ENCODE peak calls at places on chromosomes 1 and 21, in six cellular contexts. One of them, this sample, is unnamed.

GRCh38 chr1:90262286-90262685 is 267.4 kb downstream of the ZNF326 start:
- DNase-seq in astrocyte: no peak
- DNase-seq in A549: no peak
- DNase-seq in tibial artery: no peak
- DNase-seq in AG04450: no peak
- DNase-seq in cardiac muscle cell: no peak
- DNase-seq in this sample: no peak

GRCh38 chr1:153470707-153471106 is 10.3 kb upstream of the S100A7 start:
- DNase-seq in tibial artery: no peak
- DNase-seq in astrocyte: no peak
- DNase-seq in AG04450: no peak
- DNase-seq in cardiac muscle cell: no peak
- DNase-seq in A549: no peak
- DNase-seq in this sample: no peak

GRCh38 chr1:27539901-27540861 is 50.2 kb upstream of the WASF2 start:
- DNase-seq in cardiac muscle cell: no peak
- DNase-seq in AG04450: no peak
- DNase-seq in tibial artery: no peak
- DNase-seq in A549: peak
- DNase-seq in astrocyte: no peak
- DNase-seq in this sample: no peak

GRCh38 chr1:95002657-95003432 is 69.9 kb downstream of the ALG14 start:
- DNase-seq in A549: no peak
- DNase-seq in astrocyte: no peak
- DNase-seq in cardiac muscle cell: no peak
- DNase-seq in tibial artery: no peak
- DNase-seq in AG04450: no peak
- DNase-seq in this sample: no peak

GRCh38 chr1:228158151-228158571 is 7.4 kb upstream of the IBA57 start:
- DNase-seq in cardiac muscle cell: no peak
- DNase-seq in tibial artery: no peak
- DNase-seq in astrocyte: no peak
- DNase-seq in AG04450: no peak
- DNase-seq in A549: no peak
- DNase-seq in this sample: no peak

GRCh38 chr1:244341455-244342450 is 110.0 kb downstream of the ADSS2 start:
- DNase-seq in cardiac muscle cell: no peak
- DNase-seq in AG04450: no peak
- DNase-seq in A549: peak
- DNase-seq in astrocyte: peak
- DNase-seq in tibial artery: no peak
- DNase-seq in this sample: peak

GRCh38 chr1:63643926-63644325 is 50.7 kb downstream of the PGM1 start:
- DNase-seq in tibial artery: no peak
- DNase-seq in A549: no peak
- DNase-seq in cardiac muscle cell: peak
- DNase-seq in astrocyte: no peak
- DNase-seq in AG04450: no peak
- DNase-seq in this sample: no peak

GRCh38 chr1:117061986-117062415 is 1.9 kb downstream of the TTF2 start:
- DNase-seq in tibial artery: no peak
- DNase-seq in cardiac muscle cell: no peak
- DNase-seq in astrocyte: peak
- DNase-seq in AG04450: peak
- DNase-seq in A549: no peak
- DNase-seq in this sample: no peak

GRCh38 chr21:31351973-31352372 is 7.9 kb upstream of the TIAM1 start:
- DNase-seq in A549: no peak
- DNase-seq in cardiac muscle cell: no peak
- DNase-seq in tibial artery: no peak
- DNase-seq in AG04450: no peak
- DNase-seq in astrocyte: no peak
- DNase-seq in this sample: no peak

GRCh38 chr1:90045853-90046563 is 51.1 kb downstream of the ZNF326 start:
- DNase-seq in tibial artery: no peak
- DNase-seq in cardiac muscle cell: peak
- DNase-seq in AG04450: no peak
- DNase-seq in A549: peak
- DNase-seq in astrocyte: no peak
- DNase-seq in this sample: no peak

GRCh38 chr1:84907095-84907827 is 14.3 kb upstream of the LPAR3 start:
- DNase-seq in A549: no peak
- DNase-seq in astrocyte: peak
- DNase-seq in tibial artery: no peak
- DNase-seq in AG04450: no peak
- DNase-seq in cardiac muscle cell: no peak
- DNase-seq in this sample: no peak

GRCh38 chr1:214538497-214538896 is 12.9 kb downstream of the PTPN14 start:
- DNase-seq in tibial artery: no peak
- DNase-seq in cardiac muscle cell: no peak
- DNase-seq in A549: no peak
- DNase-seq in astrocyte: no peak
- DNase-seq in AG04450: no peak
- DNase-seq in this sample: no peak

GRCh38 chr21:43659136-43660000 is at the start of the genes HSF2BP and RRP1B:
- DNase-seq in A549: peak
- DNase-seq in tibial artery: peak
- DNase-seq in AG04450: no peak
- DNase-seq in cardiac muscle cell: peak
- DNase-seq in astrocyte: peak
- DNase-seq in this sample: peak

DNA sequence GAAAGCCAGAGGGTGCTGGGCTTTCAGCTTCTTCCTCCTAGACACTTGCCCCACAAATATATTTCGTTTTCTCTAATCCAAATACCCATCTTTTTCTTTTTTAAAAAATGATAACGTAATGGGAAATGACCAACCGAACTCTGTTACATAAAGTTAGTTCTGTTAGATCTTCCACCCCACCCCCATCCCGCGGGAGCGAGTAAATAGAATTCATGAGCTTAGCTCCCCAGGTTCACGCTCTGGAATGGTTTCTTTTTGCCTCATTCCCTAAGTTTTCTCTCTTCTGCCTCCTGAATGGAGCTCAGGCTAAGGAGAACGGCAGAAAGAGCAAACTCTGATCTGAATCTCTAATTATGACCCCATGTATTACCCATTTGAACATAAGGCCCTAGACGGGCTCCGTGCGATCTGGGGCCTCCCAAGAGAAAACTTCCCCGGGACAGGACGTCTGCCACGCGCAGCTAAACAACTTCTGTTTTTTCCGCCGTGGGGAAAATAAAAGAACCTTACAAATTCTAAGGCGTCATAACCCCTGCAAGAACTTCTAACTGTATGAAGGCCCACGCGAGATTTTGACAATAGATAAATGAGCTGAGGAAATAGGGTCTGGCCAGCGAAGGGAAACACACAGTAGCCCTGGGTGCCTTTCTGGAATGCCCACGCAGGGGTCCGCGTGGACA is 2.4 kb downstream of the TBX15 start:
- DNase-seq in astrocyte: no peak
- DNase-seq in tibial artery: peak
- DNase-seq in A549: no peak
- DNase-seq in AG04450: no peak
- DNase-seq in cardiac muscle cell: no peak
- DNase-seq in this sample: no peak
- H3K27ac ChIP-seq in astrocyte: peak
- H3K27ac ChIP-seq in tibial artery: peak
- H3K27ac ChIP-seq in A549: no peak
- H3K27ac ChIP-seq in AG04450: no peak
- H3K27ac ChIP-seq in cardiac muscle cell: no peak
- H3K27ac ChIP-seq in this sample: no peak

GRCh38 chr1:18230840-18231239 is 123.2 kb downstream of the IGSF21 start:
- DNase-seq in astrocyte: no peak
- DNase-seq in tibial artery: no peak
- DNase-seq in A549: no peak
- DNase-seq in cardiac muscle cell: no peak
- DNase-seq in AG04450: no peak
- DNase-seq in this sample: no peak

GRCh38 chr1:18233176-18233864 is 125.7 kb downstream of the IGSF21 start:
- DNase-seq in cardiac muscle cell: no peak
- DNase-seq in AG04450: no peak
- DNase-seq in A549: no peak
- DNase-seq in tibial artery: no peak
- DNase-seq in astrocyte: no peak
- DNase-seq in this sample: no peak

GRCh38 chr1:18229620-18230019 is 122.0 kb downstream of the IGSF21 start:
- DNase-seq in A549: no peak
- DNase-seq in tibial artery: no peak
- DNase-seq in AG04450: no peak
- DNase-seq in cardiac muscle cell: no peak
- DNase-seq in astrocyte: no peak
- DNase-seq in this sample: no peak

GRCh38 chr1:18234790-18235242 is 127.2 kb downstream of the IGSF21 start:
- DNase-seq in AG04450: no peak
- DNase-seq in astrocyte: no peak
- DNase-seq in tibial artery: no peak
- DNase-seq in cardiac muscle cell: peak
- DNase-seq in A549: peak
- DNase-seq in this sample: no peak

GRCh38 chr1:18232052-18232451 is 124.5 kb downstream of the IGSF21 start:
- DNase-seq in A549: peak
- DNase-seq in AG04450: no peak
- DNase-seq in tibial artery: no peak
- DNase-seq in cardiac muscle cell: no peak
- DNase-seq in astrocyte: no peak
- DNase-seq in this sample: no peak
- TF ChIP-seq CTCF in A549: no peak
- TF ChIP-seq CTCF in AG04450: peak
- TF ChIP-seq CTCF in tibial artery: no peak
- TF ChIP-seq CTCF in cardiac muscle cell: peak
- TF ChIP-seq CTCF in astrocyte: peak
- TF ChIP-seq CTCF in this sample: no peak

GRCh38 chr1:7781923-7782495 is 2.1 kb upstream of the PER3 start:
- DNase-seq in A549: no peak
- DNase-seq in tibial artery: no peak
- DNase-seq in cardiac muscle cell: no peak
- DNase-seq in AG04450: no peak
- DNase-seq in astrocyte: no peak
- DNase-seq in this sample: no peak
- H3K27ac ChIP-seq in A549: no peak
- H3K27ac ChIP-seq in tibial artery: no peak
- H3K27ac ChIP-seq in cardiac muscle cell: no peak
- H3K27ac ChIP-seq in AG04450: no peak
- H3K27ac ChIP-seq in astrocyte: no peak
- H3K27ac ChIP-seq in this sample: no peak

GRCh38 chr1:111777301-111777700 is 21.6 kb downstream of the DDX20 start:
- DNase-seq in cardiac muscle cell: no peak
- DNase-seq in astrocyte: no peak
- DNase-seq in A549: no peak
- DNase-seq in tibial artery: no peak
- DNase-seq in AG04450: no peak
- DNase-seq in this sample: no peak

GRCh38 chr1:111778066-111778465 is 22.4 kb downstream of the DDX20 start:
- DNase-seq in AG04450: no peak
- DNase-seq in astrocyte: no peak
- DNase-seq in cardiac muscle cell: no peak
- DNase-seq in tibial artery: no peak
- DNase-seq in A549: no peak
- DNase-seq in this sample: no peak

GRCh38 chr1:111778541-111779051 is 22.9 kb downstream of the DDX20 start:
- DNase-seq in cardiac muscle cell: no peak
- DNase-seq in A549: no peak
- DNase-seq in AG04450: no peak
- DNase-seq in astrocyte: peak
- DNase-seq in tibial artery: no peak
- DNase-seq in this sample: no peak

GRCh38 chr1:111776397-111776796 is 20.7 kb downstream of the DDX20 start:
- DNase-seq in AG04450: peak
- DNase-seq in A549: no peak
- DNase-seq in tibial artery: no peak
- DNase-seq in astrocyte: no peak
- DNase-seq in cardiac muscle cell: peak
- DNase-seq in this sample: no peak

DNA sequence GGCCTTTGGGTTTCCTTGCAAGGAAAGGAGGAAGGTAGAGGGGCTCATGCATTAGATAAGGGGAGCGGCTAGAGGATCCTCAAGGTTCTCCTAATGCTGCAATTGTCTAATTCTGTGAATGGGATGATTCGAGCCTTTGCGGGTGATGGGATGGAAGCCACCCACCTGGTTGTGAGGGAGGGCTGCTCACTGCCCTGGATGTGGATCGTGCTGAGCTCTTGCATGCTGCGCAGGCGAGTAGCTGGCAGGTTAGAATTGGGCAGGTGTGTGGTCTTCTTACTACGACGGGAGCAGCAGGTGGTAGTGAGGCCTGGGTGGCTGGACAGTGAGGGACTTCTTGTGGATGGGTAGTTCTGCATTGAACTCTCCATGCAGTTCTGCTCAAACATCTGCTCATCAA is 21.2 kb downstream of the DDX20 start:
- DNase-seq in cardiac muscle cell: no peak
- DNase-seq in AG04450: no peak
- DNase-seq in A549: no peak
- DNase-seq in tibial artery: no peak
- DNase-seq in astrocyte: no peak
- DNase-seq in this sample: no peak
- TF ChIP-seq CTCF in cardiac muscle cell: no peak
- TF ChIP-seq CTCF in AG04450: no peak
- TF ChIP-seq CTCF in A549: no peak
- TF ChIP-seq CTCF in tibial artery: no peak
- TF ChIP-seq CTCF in astrocyte: no peak
- TF ChIP-seq CTCF in this sample: no peak